ENCODE peak calls at places on chromosomes 2 and 18, in nine cellular contexts. One of them, this sample, is unnamed.

GRCh38 chr18:45920367-45920766 is 46.8 kb downstream of the EPG5 start:
- DNase-seq in sigmoid colon: peak; percentile 88
- DNase-seq in body of pancreas: peak; percentile 88
- DNase-seq in stomach: peak; percentile 84
- DNase-seq in adrenal gland: peak; percentile 96
- DNase-seq in IMR-90: peak; percentile 62
- DNase-seq in tibial nerve: peak; percentile 56
- DNase-seq in upper lobe of left lung: no peak
- DNase-seq in suprapubic skin: peak; percentile 83
- DNase-seq in this sample: peak; percentile 83

GRCh38 chr2:159982270-159982669 is 80.1 kb downstream of the PLA2R1 start:
- DNase-seq in sigmoid colon: peak; percentile 80
- DNase-seq in body of pancreas: peak; percentile 51
- DNase-seq in stomach: no peak
- DNase-seq in adrenal gland: peak; percentile 24
- DNase-seq in IMR-90: peak; percentile 64
- DNase-seq in tibial nerve: peak; percentile 14
- DNase-seq in upper lobe of left lung: no peak
- DNase-seq in suprapubic skin: no peak
- DNase-seq in this sample: no peak

GRCh38 chr2:177397501-177398289 is 5.1 kb downstream of the AGPS start:
- DNase-seq in sigmoid colon: peak; percentile 73
- DNase-seq in body of pancreas: peak; percentile 50
- DNase-seq in stomach: no peak
- DNase-seq in adrenal gland: no peak
- DNase-seq in IMR-90: peak; percentile 89
- DNase-seq in tibial nerve: no peak
- DNase-seq in upper lobe of left lung: no peak
- DNase-seq in suprapubic skin: no peak
- DNase-seq in this sample: no peak

GRCh38 chr2:161166538-161167409 is 6.5 kb downstream of the TANK start:
- DNase-seq in sigmoid colon: no peak
- DNase-seq in body of pancreas: no peak
- DNase-seq in stomach: no peak
- DNase-seq in adrenal gland: no peak
- DNase-seq in IMR-90: peak; percentile 35
- DNase-seq in tibial nerve: no peak
- DNase-seq in upper lobe of left lung: no peak
- DNase-seq in suprapubic skin: no peak
- DNase-seq in this sample: no peak

GRCh38 chr2:161416294-161416632 is at the start of gene TBR1:
- DNase-seq in sigmoid colon: no peak
- DNase-seq in body of pancreas: no peak
- DNase-seq in stomach: no peak
- DNase-seq in adrenal gland: no peak
- DNase-seq in IMR-90: no peak
- DNase-seq in tibial nerve: no peak
- DNase-seq in upper lobe of left lung: no peak
- DNase-seq in suprapubic skin: no peak
- DNase-seq in this sample: no peak

GRCh38 chr2:207836526-207837133 is 66.9 kb upstream of the FZD5 start:
- DNase-seq in sigmoid colon: no peak
- DNase-seq in body of pancreas: no peak
- DNase-seq in stomach: peak; percentile 46
- DNase-seq in adrenal gland: peak; percentile 53
- DNase-seq in IMR-90: no peak
- DNase-seq in tibial nerve: no peak
- DNase-seq in upper lobe of left lung: no peak
- DNase-seq in suprapubic skin: no peak
- DNase-seq in this sample: no peak

GRCh38 chr18:58222439-58223125 is 178.6 kb downstream of the NEDD4L start:
- DNase-seq in sigmoid colon: no peak
- DNase-seq in body of pancreas: no peak
- DNase-seq in stomach: no peak
- DNase-seq in adrenal gland: no peak
- DNase-seq in IMR-90: peak; percentile 33
- DNase-seq in tibial nerve: no peak
- DNase-seq in upper lobe of left lung: no peak
- DNase-seq in suprapubic skin: no peak
- DNase-seq in this sample: no peak

GRCh38 chr18:78146136-78146535 is 833.5 kb upstream of the SALL3 start:
- DNase-seq in sigmoid colon: no peak
- DNase-seq in body of pancreas: no peak
- DNase-seq in stomach: no peak
- DNase-seq in adrenal gland: no peak
- DNase-seq in IMR-90: no peak
- DNase-seq in tibial nerve: no peak
- DNase-seq in upper lobe of left lung: no peak
- DNase-seq in suprapubic skin: no peak
- DNase-seq in this sample: no peak

GRCh38 chr2:47490406-47490805 is 87.5 kb downstream of the MSH2 start:
- DNase-seq in sigmoid colon: no peak
- DNase-seq in body of pancreas: no peak
- DNase-seq in stomach: no peak
- DNase-seq in adrenal gland: no peak
- DNase-seq in IMR-90: peak; percentile 31
- DNase-seq in tibial nerve: no peak
- DNase-seq in upper lobe of left lung: no peak
- DNase-seq in suprapubic skin: no peak
- DNase-seq in this sample: no peak

DNA sequence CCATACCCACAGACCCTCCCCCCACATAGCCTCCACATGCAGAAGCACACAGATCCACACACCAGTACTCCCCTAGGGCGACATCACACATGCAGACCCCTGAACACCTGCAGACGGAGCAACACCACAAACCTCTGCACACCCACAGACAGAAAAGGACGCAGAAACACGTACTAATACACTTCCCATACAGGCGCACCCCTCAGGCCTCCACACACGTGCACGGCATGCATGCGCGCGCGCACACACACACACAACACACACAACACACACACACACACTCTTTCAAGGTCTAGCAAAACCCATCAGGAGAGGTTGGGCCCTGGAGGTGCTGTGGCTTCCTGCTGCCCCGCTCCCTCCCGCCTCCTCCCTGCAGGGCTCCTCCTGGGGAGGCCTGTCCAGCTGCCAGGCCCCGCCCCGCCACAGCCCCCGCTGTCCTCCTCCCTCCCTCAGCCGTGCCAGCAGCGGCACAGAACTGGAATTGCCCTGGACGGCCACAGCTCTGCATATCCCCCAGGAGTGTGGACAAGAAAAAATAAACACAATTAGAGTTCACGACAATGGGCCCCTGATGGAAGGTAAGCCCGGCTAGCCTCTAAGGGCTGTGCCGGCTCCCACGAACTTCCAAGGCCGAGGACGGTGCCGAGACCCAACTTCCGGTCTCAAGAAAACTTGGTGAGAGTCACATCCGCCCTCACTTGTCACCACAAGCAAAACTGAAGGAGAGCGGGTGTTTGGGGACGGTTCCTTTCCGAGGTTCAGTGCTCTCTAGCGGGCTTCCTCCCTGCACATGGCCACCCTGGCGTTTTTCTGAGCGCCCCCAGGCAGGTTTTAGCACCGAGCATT is 6.8 kb downstream of the ZFP36L2 start:
- DNase-seq in sigmoid colon: peak; percentile 95
- DNase-seq in body of pancreas: peak; percentile 94
- DNase-seq in stomach: peak; percentile 92
- DNase-seq in adrenal gland: peak; percentile 90
- DNase-seq in IMR-90: peak; percentile 80
- DNase-seq in tibial nerve: peak; percentile 67
- DNase-seq in upper lobe of left lung: peak; percentile 95
- DNase-seq in suprapubic skin: peak; percentile 94
- DNase-seq in this sample: peak; percentile 97
- TF ChIP-seq POLR2A in sigmoid colon: peak; percentile 60
- TF ChIP-seq POLR2A in body of pancreas: peak; percentile 40
- TF ChIP-seq POLR2A in stomach: no peak
- TF ChIP-seq POLR2A in adrenal gland: peak; percentile 57
- TF ChIP-seq POLR2A in IMR-90: no peak
- TF ChIP-seq POLR2A in tibial nerve: peak; percentile 61
- TF ChIP-seq POLR2A in upper lobe of left lung: peak; percentile 48
- TF ChIP-seq POLR2A in suprapubic skin: peak; percentile 57
- TF ChIP-seq POLR2A in this sample: peak; percentile 89

GRCh38 chr18:34493566-34494358 is 216.3 kb upstream of the DTNA start:
- DNase-seq in sigmoid colon: peak; percentile 52
- DNase-seq in body of pancreas: peak; percentile 62
- DNase-seq in stomach: no peak
- DNase-seq in adrenal gland: no peak
- DNase-seq in IMR-90: no peak
- DNase-seq in tibial nerve: no peak
- DNase-seq in upper lobe of left lung: peak; percentile 88
- DNase-seq in suprapubic skin: no peak
- DNase-seq in this sample: peak; percentile 60

GRCh38 chr18:34495434-34495833 is 214.7 kb upstream of the DTNA start:
- DNase-seq in sigmoid colon: no peak
- DNase-seq in body of pancreas: no peak
- DNase-seq in stomach: no peak
- DNase-seq in adrenal gland: no peak
- DNase-seq in IMR-90: no peak
- DNase-seq in tibial nerve: no peak
- DNase-seq in upper lobe of left lung: no peak
- DNase-seq in suprapubic skin: no peak
- DNase-seq in this sample: no peak

GRCh38 chr18:34493099-34493544 is 217.0 kb upstream of the DTNA start:
- DNase-seq in sigmoid colon: peak; percentile 84
- DNase-seq in body of pancreas: peak; percentile 93
- DNase-seq in stomach: peak; percentile 28
- DNase-seq in adrenal gland: peak; percentile 59
- DNase-seq in IMR-90: peak; percentile 58
- DNase-seq in tibial nerve: peak; percentile 33
- DNase-seq in upper lobe of left lung: peak; percentile 88
- DNase-seq in suprapubic skin: peak; percentile 78
- DNase-seq in this sample: peak; percentile 79

GRCh38 chr18:34492652-34493051 is 217.4 kb upstream of the DTNA start:
- DNase-seq in sigmoid colon: no peak
- DNase-seq in body of pancreas: no peak
- DNase-seq in stomach: no peak
- DNase-seq in adrenal gland: no peak
- DNase-seq in IMR-90: no peak
- DNase-seq in tibial nerve: no peak
- DNase-seq in upper lobe of left lung: no peak
- DNase-seq in suprapubic skin: no peak
- DNase-seq in this sample: no peak

GRCh38 chr18:34494359-34494696 is 215.8 kb upstream of the DTNA start:
- DNase-seq in sigmoid colon: peak; percentile 59
- DNase-seq in body of pancreas: peak; percentile 8
- DNase-seq in stomach: no peak
- DNase-seq in adrenal gland: no peak
- DNase-seq in IMR-90: no peak
- DNase-seq in tibial nerve: no peak
- DNase-seq in upper lobe of left lung: no peak
- DNase-seq in suprapubic skin: no peak
- DNase-seq in this sample: peak; percentile 57
- H3K4me3 ChIP-seq in sigmoid colon: peak overlapping the region; percentile 65
- H3K4me3 ChIP-seq in body of pancreas: peak overlapping the region; percentile 31
- H3K4me3 ChIP-seq in stomach: peak overlapping the region; percentile 46
- H3K4me3 ChIP-seq in adrenal gland: no peak overlapping the region
- H3K4me3 ChIP-seq in IMR-90: no peak overlapping the region
- H3K4me3 ChIP-seq in tibial nerve: peak overlapping the region; percentile 51
- H3K4me3 ChIP-seq in upper lobe of left lung: peak overlapping the region; percentile 51
- H3K4me3 ChIP-seq in suprapubic skin: peak overlapping the region; percentile 56
- H3K4me3 ChIP-seq in this sample: peak overlapping the region; percentile 38

GRCh38 chr2:27294928-27295327 is 12.7 kb downstream of the TRIM54 start:
- DNase-seq in sigmoid colon: no peak
- DNase-seq in body of pancreas: no peak
- DNase-seq in stomach: no peak
- DNase-seq in adrenal gland: no peak
- DNase-seq in IMR-90: no peak
- DNase-seq in tibial nerve: no peak
- DNase-seq in upper lobe of left lung: no peak
- DNase-seq in suprapubic skin: no peak
- DNase-seq in this sample: no peak
- H3K4me1 ChIP-seq in sigmoid colon: no peaks in the 10 kb centered on the region
- H3K4me1 ChIP-seq in body of pancreas: peaks cover 10% of the 10 kb centered on the region
- H3K4me1 ChIP-seq in stomach: peaks cover 10% of the 10 kb centered on the region
- H3K4me1 ChIP-seq in adrenal gland: peaks cover 19% of the 10 kb centered on the region
- H3K4me1 ChIP-seq in IMR-90: peaks cover 10% of the 10 kb centered on the region
- H3K4me1 ChIP-seq in tibial nerve: peaks cover 6% of the 10 kb centered on the region
- H3K4me1 ChIP-seq in upper lobe of left lung: no peaks in the 10 kb centered on the region
- H3K4me1 ChIP-seq in suprapubic skin: no peaks in the 10 kb centered on the region
- H3K4me1 ChIP-seq in this sample: no peaks in the 10 kb centered on the region

GRCh38 chr2:196926562-196927317 is at the start of gene PGAP1:
- DNase-seq in sigmoid colon: peak; percentile 93
- DNase-seq in body of pancreas: peak; percentile 90
- DNase-seq in stomach: peak; percentile 89
- DNase-seq in adrenal gland: peak; percentile 89
- DNase-seq in IMR-90: peak; percentile 88
- DNase-seq in tibial nerve: peak; percentile 76
- DNase-seq in upper lobe of left lung: peak; percentile 98
- DNase-seq in suprapubic skin: peak; percentile 93
- DNase-seq in this sample: peak; percentile 95
- TF ChIP-seq POLR2A in sigmoid colon: no peak
- TF ChIP-seq POLR2A in body of pancreas: peak; percentile 78
- TF ChIP-seq POLR2A in stomach: peak; percentile 48
- TF ChIP-seq POLR2A in adrenal gland: peak; percentile 49
- TF ChIP-seq POLR2A in IMR-90: peak; percentile 74
- TF ChIP-seq POLR2A in tibial nerve: peak; percentile 86
- TF ChIP-seq POLR2A in upper lobe of left lung: peak; percentile 65
- TF ChIP-seq POLR2A in suprapubic skin: peak; percentile 65
- TF ChIP-seq POLR2A in this sample: peak; percentile 59

DNA sequence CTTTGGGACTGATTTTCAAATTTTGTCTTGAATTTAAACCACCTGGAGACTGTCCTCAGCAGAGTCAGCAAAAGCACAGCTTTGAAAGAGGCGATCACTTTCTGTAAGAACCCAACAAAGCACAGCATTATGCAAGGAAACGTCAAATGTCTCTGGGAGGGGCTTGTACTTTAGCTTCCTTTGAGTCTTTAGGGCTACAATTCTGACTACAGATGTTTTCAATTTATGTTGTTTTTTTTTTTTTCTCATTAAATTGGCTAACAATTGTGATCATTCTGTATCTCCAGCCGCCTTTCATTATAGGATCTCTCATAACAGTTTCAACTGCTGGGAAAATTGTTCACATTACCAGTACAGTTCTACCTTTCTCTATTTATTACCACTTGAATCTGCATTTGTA is 48.3 kb downstream of the COL3A1 start:
- DNase-seq in sigmoid colon: no peak
- DNase-seq in body of pancreas: no peak
- DNase-seq in stomach: no peak
- DNase-seq in adrenal gland: no peak
- DNase-seq in IMR-90: peak; percentile 54
- DNase-seq in tibial nerve: no peak
- DNase-seq in upper lobe of left lung: no peak
- DNase-seq in suprapubic skin: no peak
- DNase-seq in this sample: no peak
- H3K4me3 ChIP-seq in sigmoid colon: no peak overlapping the region
- H3K4me3 ChIP-seq in body of pancreas: no peak overlapping the region
- H3K4me3 ChIP-seq in stomach: no peak overlapping the region
- H3K4me3 ChIP-seq in adrenal gland: no peak overlapping the region
- H3K4me3 ChIP-seq in IMR-90: no peak overlapping the region
- H3K4me3 ChIP-seq in tibial nerve: no peak overlapping the region
- H3K4me3 ChIP-seq in upper lobe of left lung: no peak overlapping the region
- H3K4me3 ChIP-seq in suprapubic skin: no peak overlapping the region
- H3K4me3 ChIP-seq in this sample: no peak overlapping the region

GRCh38 chr2:74841663-74842062 is 7.7 kb downstream of the HK2 start:
- DNase-seq in sigmoid colon: no peak
- DNase-seq in body of pancreas: no peak
- DNase-seq in stomach: no peak
- DNase-seq in adrenal gland: no peak
- DNase-seq in IMR-90: no peak
- DNase-seq in tibial nerve: no peak
- DNase-seq in upper lobe of left lung: no peak
- DNase-seq in suprapubic skin: no peak
- DNase-seq in this sample: no peak
- H3K4me1 ChIP-seq in sigmoid colon: peaks cover 20% of the 10 kb centered on the region
- H3K4me1 ChIP-seq in body of pancreas: peaks cover 23% of the 10 kb centered on the region
- H3K4me1 ChIP-seq in stomach: peaks cover 37% of the 10 kb centered on the region
- H3K4me1 ChIP-seq in adrenal gland: peaks cover 16% of the 10 kb centered on the region
- H3K4me1 ChIP-seq in IMR-90: peaks cover 46% of the 10 kb centered on the region
- H3K4me1 ChIP-seq in tibial nerve: peaks cover 19% of the 10 kb centered on the region
- H3K4me1 ChIP-seq in upper lobe of left lung: peaks cover 47% of the 10 kb centered on the region
- H3K4me1 ChIP-seq in suprapubic skin: peaks cover 47% of the 10 kb centered on the region
- H3K4me1 ChIP-seq in this sample: peaks cover 29% of the 10 kb centered on the region

This sample was measured in spleen.